ENCODE peak calls at places on chromosome 2, in four cellular contexts. One of them, this sample, is unnamed.

GRCh38 chr2:134441153-134441863 is 187.4 kb downstream of the MGAT5 start:
- ATAC-seq in omental fat pad: no peak
- ATAC-seq in Panc1: no peak
- ATAC-seq in pancreas: peak
- ATAC-seq in this sample: no peak

GRCh38 chr2:156818944-156819343 is 382.8 kb downstream of the GPD2 start:
- ATAC-seq in omental fat pad: no peak
- ATAC-seq in Panc1: no peak
- ATAC-seq in pancreas: peak
- ATAC-seq in this sample: no peak

GRCh38 chr2:10254373-10255188 is 48.1 kb upstream of the HPCAL1 start:
- ATAC-seq in omental fat pad: peak
- ATAC-seq in Panc1: peak
- ATAC-seq in pancreas: no peak
- ATAC-seq in this sample: peak

GRCh38 chr2:39772086-39772811 is 6.8 kb downstream of the THUMPD2 start:
- ATAC-seq in omental fat pad: peak
- ATAC-seq in Panc1: no peak
- ATAC-seq in pancreas: no peak
- ATAC-seq in this sample: peak

GRCh38 chr2:199668648-199669047 is 182.3 kb downstream of the FTCDNL1 start:
- ATAC-seq in omental fat pad: no peak
- ATAC-seq in Panc1: no peak
- ATAC-seq in pancreas: no peak
- ATAC-seq in this sample: no peak

GRCh38 chr2:239302808-239303557 is 97.8 kb downstream of the HDAC4 start:
- ATAC-seq in omental fat pad: no peak
- ATAC-seq in Panc1: no peak
- ATAC-seq in pancreas: peak
- ATAC-seq in this sample: no peak

GRCh38 chr2:101775092-101775491 is 77.6 kb downstream of the MAP4K4 start:
- ATAC-seq in omental fat pad: no peak
- ATAC-seq in Panc1: no peak
- ATAC-seq in pancreas: no peak
- ATAC-seq in this sample: no peak

GRCh38 chr2:106948550-106948949 is 62.6 kb upstream of the ST6GAL2 start:
- ATAC-seq in omental fat pad: no peak
- ATAC-seq in Panc1: no peak
- ATAC-seq in pancreas: no peak
- ATAC-seq in this sample: no peak

GRCh38 chr2:203783496-203784203 is 77.2 kb downstream of the CD28 start:
- ATAC-seq in omental fat pad: no peak
- ATAC-seq in Panc1: no peak
- ATAC-seq in pancreas: no peak
- ATAC-seq in this sample: peak

GRCh38 chr2:233416706-233417105 is 62.4 kb downstream of the DGKD start:
- ATAC-seq in omental fat pad: no peak
- ATAC-seq in Panc1: peak
- ATAC-seq in pancreas: peak
- ATAC-seq in this sample: no peak

GRCh38 chr2:109558076-109558882 is 55.5 kb downstream of the SEPTIN10 start:
- ATAC-seq in omental fat pad: no peak
- ATAC-seq in Panc1: peak
- ATAC-seq in pancreas: peak
- ATAC-seq in this sample: peak

GRCh38 chr2:222358876-222359275 is 60.1 kb upstream of the PAX3 start:
- ATAC-seq in omental fat pad: no peak
- ATAC-seq in Panc1: no peak
- ATAC-seq in pancreas: peak
- ATAC-seq in this sample: no peak

GRCh38 chr2:62314291-62314690 is 118.4 kb downstream of the B3GNT2 start:
- ATAC-seq in omental fat pad: no peak
- ATAC-seq in Panc1: no peak
- ATAC-seq in pancreas: no peak
- ATAC-seq in this sample: no peak

GRCh38 chr2:219541611-219542180 is 1.9 kb downstream of the CHPF start:
- ATAC-seq in omental fat pad: peak
- ATAC-seq in Panc1: peak
- ATAC-seq in pancreas: peak
- ATAC-seq in this sample: peak

GRCh38 chr2:46535360-46535759 is 56.0 kb downstream of the TMEM247 start:
- ATAC-seq in omental fat pad: no peak
- ATAC-seq in Panc1: no peak
- ATAC-seq in pancreas: peak
- ATAC-seq in this sample: no peak

GRCh38 chr2:42714686-42715085 is 49.2 kb downstream of the OXER1 start:
- ATAC-seq in omental fat pad: no peak
- ATAC-seq in Panc1: no peak
- ATAC-seq in pancreas: no peak
- ATAC-seq in this sample: no peak

GRCh38 chr2:107595749-107596148 is 230.9 kb upstream of the RGPD4 start:
- ATAC-seq in omental fat pad: no peak
- ATAC-seq in Panc1: no peak
- ATAC-seq in pancreas: no peak
- ATAC-seq in this sample: peak

GRCh38 chr2:72289736-72290135 is 142.1 kb upstream of the CYP26B1 start:
- ATAC-seq in omental fat pad: no peak
- ATAC-seq in Panc1: no peak
- ATAC-seq in pancreas: no peak
- ATAC-seq in this sample: no peak

GRCh38 chr2:15168116-15168515 is 393.0 kb downstream of the NBAS start:
- ATAC-seq in omental fat pad: no peak
- ATAC-seq in Panc1: no peak
- ATAC-seq in pancreas: no peak
- ATAC-seq in this sample: no peak

GRCh38 chr2:211798868-211799267 is 739.7 kb downstream of the ERBB4 start:
- ATAC-seq in omental fat pad: no peak
- ATAC-seq in Panc1: no peak
- ATAC-seq in pancreas: no peak
- ATAC-seq in this sample: no peak

GRCh38 chr2:155111070-155111469 is 412.6 kb downstream of the KCNJ3 start:
- ATAC-seq in omental fat pad: no peak
- ATAC-seq in Panc1: no peak
- ATAC-seq in pancreas: no peak
- ATAC-seq in this sample: no peak

GRCh38 chr2:23566236-23567142 is 181.5 kb downstream of the KLHL29 start:
- ATAC-seq in omental fat pad: no peak
- ATAC-seq in Panc1: peak
- ATAC-seq in pancreas: no peak
- ATAC-seq in this sample: peak

GRCh38 chr2:68837164-68837860 is 33.9 kb downstream of the BMP10 start:
- ATAC-seq in omental fat pad: no peak
- ATAC-seq in Panc1: peak
- ATAC-seq in pancreas: peak
- ATAC-seq in this sample: no peak

GRCh38 chr2:165376571-165376975 is 92.9 kb upstream of the CSRNP3 start:
- ATAC-seq in omental fat pad: no peak
- ATAC-seq in Panc1: no peak
- ATAC-seq in pancreas: no peak
- ATAC-seq in this sample: no peak

GRCh38 chr2:237895544-237896506 is 36.4 kb downstream of the RAMP1 start:
- ATAC-seq in omental fat pad: peak
- ATAC-seq in Panc1: peak
- ATAC-seq in pancreas: peak
- ATAC-seq in this sample: peak

GRCh38 chr2:172423120-172423519 is 4.3 kb upstream of the ITGA6 start:
- ATAC-seq in omental fat pad: no peak
- ATAC-seq in Panc1: no peak
- ATAC-seq in pancreas: no peak
- ATAC-seq in this sample: no peak

GRCh38 chr2:121358291-121358690 is 73.3 kb upstream of the TFCP2L1 start:
- ATAC-seq in omental fat pad: no peak
- ATAC-seq in Panc1: no peak
- ATAC-seq in pancreas: no peak
- ATAC-seq in this sample: no peak

GRCh38 chr2:158760887-158761286 is 34.2 kb upstream of the DAPL1 start:
- ATAC-seq in omental fat pad: no peak
- ATAC-seq in Panc1: no peak
- ATAC-seq in pancreas: no peak
- ATAC-seq in this sample: no peak

GRCh38 chr2:9191044-9191481 is 15.5 kb upstream of the ASAP2 start:
- ATAC-seq in omental fat pad: peak
- ATAC-seq in Panc1: peak
- ATAC-seq in pancreas: peak
- ATAC-seq in this sample: peak

GRCh38 chr2:18754286-18754685 is 164.9 kb upstream of the NT5C1B start:
- ATAC-seq in omental fat pad: no peak
- ATAC-seq in Panc1: no peak
- ATAC-seq in pancreas: no peak
- ATAC-seq in this sample: no peak

GRCh38 chr2:159013103-159013502 is 44.7 kb downstream of the TANC1 start:
- ATAC-seq in omental fat pad: no peak
- ATAC-seq in Panc1: no peak
- ATAC-seq in pancreas: no peak
- ATAC-seq in this sample: no peak

GRCh38 chr2:239223029-239223329 is 177.8 kb downstream of the HDAC4 start:
- ATAC-seq in omental fat pad: peak
- ATAC-seq in Panc1: no peak
- ATAC-seq in pancreas: peak
- ATAC-seq in this sample: no peak

GRCh38 chr2:232345251-232345650 is 33.3 kb upstream of the ALPP start:
- ATAC-seq in omental fat pad: no peak
- ATAC-seq in Panc1: no peak
- ATAC-seq in pancreas: no peak
- ATAC-seq in this sample: no peak

GRCh38 chr2:138125306-138125900 is 161.1 kb downstream of the HNMT start:
- ATAC-seq in omental fat pad: no peak
- ATAC-seq in Panc1: no peak
- ATAC-seq in pancreas: no peak
- ATAC-seq in this sample: no peak

GRCh38 chr2:175847128-175847527 is 154.9 kb downstream of the LNPK start:
- ATAC-seq in omental fat pad: no peak
- ATAC-seq in Panc1: no peak
- ATAC-seq in pancreas: no peak
- ATAC-seq in this sample: no peak

GRCh38 chr2:23460228-23460627 is 75.2 kb downstream of the KLHL29 start:
- ATAC-seq in omental fat pad: no peak
- ATAC-seq in Panc1: peak
- ATAC-seq in pancreas: no peak
- ATAC-seq in this sample: peak

GRCh38 chr2:29011650-29012060 is 30.6 kb downstream of the TOGARAM2 start:
- ATAC-seq in omental fat pad: no peak
- ATAC-seq in Panc1: no peak
- ATAC-seq in pancreas: peak
- ATAC-seq in this sample: no peak

GRCh38 chr2:47964722-47965434 is 58.6 kb upstream of the FBXO11 start:
- ATAC-seq in omental fat pad: no peak
- ATAC-seq in Panc1: no peak
- ATAC-seq in pancreas: peak
- ATAC-seq in this sample: no peak